ENCODE peak calls at places on chromosomes 12 and 14, in nine cellular contexts. I is uterus, E is astrocyte, L is A673, K is Peyer's patch, S is psoas muscle, Y is gastrocnemius medialis, U is upper lobe of left lung, Q is tibial nerve. P is an unnamed sample.

GRCh38 chr14:101665478-101666078 is 95.9 kb upstream of the PPP2R5C start:
- DNase-seq in I (peak), E (peak), L (peak), K (peak), S (no peak), Y (no peak), U (no peak), Q (no peak), P (peak)

GRCh38 chr12:26286186-26286585 is 90.8 kb downstream of the SSPN start:
- DNase-seq in I (peak), E (peak), L (no peak), K (no peak), S (no peak), Y (no peak), U (no peak), Q (no peak), P (no peak)

GRCh38 chr12:110776410-110776809 is 33.7 kb upstream of the PPP1CC start:
- DNase-seq in I (no peak), E (no peak), L (no peak), K (no peak), S (no peak), Y (no peak), U (no peak), Q (no peak), P (no peak)

GRCh38 chr12:51132693-51133092 is 40.2 kb downstream of the TFCP2 start:
- DNase-seq in I (no peak), E (no peak), L (no peak), K (no peak), S (no peak), Y (no peak), U (no peak), Q (no peak), P (no peak)

GRCh38 chr14:97456958-97457357 is 659.8 kb downstream of the VRK1 start:
- DNase-seq in I (no peak), E (no peak), L (peak), K (peak), S (no peak), Y (no peak), U (no peak), Q (no peak), P (no peak)

GRCh38 chr12:75831413-75831812 is 200.2 kb downstream of the PHLDA1 start:
- DNase-seq in I (no peak), E (peak), L (peak), K (no peak), S (no peak), Y (no peak), U (no peak), Q (no peak), P (no peak)

GRCh38 chr14:105068818-105069217 is 3.6 kb upstream of the GPR132 start:
- DNase-seq in I (no peak), E (no peak), L (no peak), K (peak), S (no peak), Y (no peak), U (no peak), Q (no peak), P (no peak)

GRCh38 chr12:65274873-65275272 is 3.6 kb upstream of the MSRB3 start:
- DNase-seq in I (no peak), E (no peak), L (no peak), K (no peak), S (no peak), Y (no peak), U (no peak), Q (no peak), P (no peak)

GRCh38 chr12:94603434-94604068 is 46.8 kb downstream of the TMCC3 start:
- DNase-seq in I (no peak), E (no peak), L (peak), K (peak), S (no peak), Y (no peak), U (peak), Q (peak), P (peak)

GRCh38 chr12:54139030-54139429 is 49.8 kb downstream of the SMUG1 start:
- DNase-seq in I (no peak), E (no peak), L (no peak), K (no peak), S (no peak), Y (no peak), U (no peak), Q (no peak), P (no peak)

GRCh38 chr12:72978999-72979398 is 706.8 kb downstream of the TRHDE start:
- DNase-seq in I (no peak), E (no peak), L (no peak), K (no peak), S (no peak), Y (no peak), U (no peak), Q (no peak), P (no peak)

GRCh38 chr12:85206543-85206942 is 73.5 kb upstream of the ALX1 start:
- DNase-seq in I (no peak), E (no peak), L (no peak), K (no peak), S (no peak), Y (no peak), U (no peak), Q (no peak), P (no peak)

GRCh38 chr14:64953310-64953654 is 10.7 kb upstream of the GPX2 start:
- DNase-seq in I (no peak), E (no peak), L (no peak), K (no peak), S (no peak), Y (no peak), U (no peak), Q (no peak), P (no peak)

GRCh38 chr12:113462880-113463745 is 8.6 kb downstream of the LHX5 start:
- DNase-seq in I (no peak), E (no peak), L (no peak), K (no peak), S (no peak), Y (no peak), U (no peak), Q (no peak), P (peak)

GRCh38 chr12:27851311-27851710 is 71.3 kb upstream of the MANSC4 start:
- DNase-seq in I (no peak), E (no peak), L (no peak), K (no peak), S (no peak), Y (no peak), U (no peak), Q (no peak), P (no peak)

GRCh38 chr14:86217523-86217922 is 687.6 kb downstream of the FLRT2 start:
- DNase-seq in I (no peak), E (no peak), L (no peak), K (no peak), S (no peak), Y (no peak), U (no peak), Q (no peak), P (peak)
- TF ChIP-seq CTCF in I (no peak), E (no peak), L (no peak), K (no peak), S (no peak), Y (no peak), U (no peak), Q (no peak), P (peak)

DNA sequence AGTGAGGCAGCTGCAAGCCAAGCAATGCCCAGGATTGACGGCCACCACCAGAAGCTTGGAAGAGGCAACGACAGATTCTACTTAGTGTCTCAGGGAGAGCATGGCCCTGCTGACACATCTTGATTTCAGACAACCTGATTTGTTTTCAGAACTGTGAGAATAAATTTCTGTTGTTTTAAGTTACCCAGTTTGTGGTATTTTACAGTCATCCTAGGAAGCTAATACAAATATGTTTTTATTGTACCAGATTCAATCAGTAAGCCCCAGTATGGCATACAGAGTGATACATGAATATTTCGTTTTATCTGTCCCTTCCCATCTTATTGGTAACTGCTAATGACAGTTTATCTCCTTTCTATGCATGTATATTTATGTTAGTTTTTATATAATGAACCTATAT is 62.3 kb downstream of the SAMD4A start:
- DNase-seq in I (no peak), E (no peak), L (no peak), K (no peak), S (no peak), Y (no peak), U (no peak), Q (no peak), P (no peak)
- H3K4me3 ChIP-seq in I (no peak), E (no peak), L (no peak), K (no peak), S (no peak), Y (no peak), U (no peak), Q (no peak), P (no peak)

GRCh38 chr12:14689996-14690395 is 6.4 kb downstream of the GUCY2C start:
- DNase-seq in I (no peak), E (no peak), L (no peak), K (no peak), S (no peak), Y (no peak), U (no peak), Q (no peak), P (no peak)
- H3K27ac ChIP-seq in I (no peak), E (no peak), L (no peak), K (no peak), S (no peak), Y (no peak), U (no peak), Q (no peak), P (no peak)

GRCh38 chr12:6916426-6917200 is 2.2 kb downstream of the ENO2 start:
- DNase-seq in I (no peak), E (no peak), L (no peak), K (no peak), S (no peak), Y (no peak), U (no peak), Q (no peak), P (no peak)

GRCh38 chr12:6912164-6912956 is 2.0 kb upstream of the ENO2 start:
- DNase-seq in I (no peak), E (no peak), L (no peak), K (no peak), S (no peak), Y (no peak), U (no peak), Q (no peak), P (no peak)

GRCh38 chr12:6915789-6916285 is 1.5 kb downstream of the ENO2 start:
- DNase-seq in I (no peak), E (no peak), L (no peak), K (no peak), S (no peak), Y (no peak), U (no peak), Q (no peak), P (no peak)

GRCh38 chr12:6915023-6915788 is 826 bp downstream of the ENO2 start:
- DNase-seq in I (peak), E (no peak), L (peak), K (no peak), S (no peak), Y (no peak), U (no peak), Q (peak), P (peak)

GRCh38 chr12:6914246-6914947 is at the start of gene ENO2:
- DNase-seq in I (peak), E (peak), L (peak), K (peak), S (peak), Y (peak), U (peak), Q (peak), P (peak)
- TF ChIP-seq CTCF in I (no peak), E (no peak), L (no peak), K (no peak), S (no peak), Y (no peak), U (no peak), Q (no peak), P (no peak)

GRCh38 chr14:20306079-20306423 is 300 bp upstream of the TTC5 start:
- DNase-seq in I (no peak), E (no peak), L (no peak), K (no peak), S (no peak), Y (no peak), U (no peak), Q (no peak), P (no peak)
- H3K4me3 ChIP-seq in I (peak), E (peak), L (peak), K (peak), S (peak), Y (peak), U (peak), Q (peak), P (peak)

GRCh38 chr12:105562727-105563072 is 232.2 kb downstream of the C12orf75 start:
- DNase-seq in I (no peak), E (no peak), L (no peak), K (no peak), S (no peak), Y (no peak), U (no peak), Q (no peak), P (no peak)
- H3K27ac ChIP-seq in I (no peak), E (peak), L (no peak), K (no peak), S (peak), Y (peak), U (no peak), Q (no peak), P (no peak)

DNA sequence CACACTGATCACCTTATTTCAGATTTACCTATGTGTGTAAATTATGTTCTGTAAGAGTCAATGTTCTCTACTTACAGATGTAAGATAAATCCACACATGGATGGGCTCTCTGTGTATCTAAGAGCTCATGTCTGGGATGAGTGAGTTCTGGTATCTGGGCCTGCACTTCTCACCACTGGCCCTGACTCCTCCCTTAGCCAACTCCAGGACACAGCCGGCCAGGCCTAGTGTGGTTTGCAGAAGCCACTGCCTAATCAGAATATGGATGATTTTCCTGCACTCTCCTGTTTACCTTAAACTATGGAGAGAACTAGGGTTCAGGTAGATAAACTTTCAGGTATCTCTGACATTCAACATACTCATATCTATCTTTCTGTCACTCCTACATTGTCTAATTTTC is 1284.8 kb downstream of the TMEM121 start:
- DNase-seq in I (no peak), E (no peak), L (no peak), K (no peak), S (no peak), Y (no peak), U (no peak), Q (no peak), P (no peak)
- TF ChIP-seq CTCF in I (no peak), E (no peak), L (no peak), K (no peak), S (no peak), Y (no peak), U (no peak), Q (no peak), P (no peak)

GRCh38 chr12:31964280-31964679 is 5.1 kb downstream of the RESF1 start:
- DNase-seq in I (no peak), E (no peak), L (no peak), K (no peak), S (no peak), Y (no peak), U (no peak), Q (no peak), P (no peak)
- H3K4me3 ChIP-seq in I (no peak), E (no peak), L (no peak), K (no peak), S (no peak), Y (no peak), U (no peak), Q (no peak), P (no peak)